ENCODE peak calls at places on chromosomes 2 and 18, in four cellular contexts. F is endothelial cell of umbilical vein, R is breast epithelium, T is transverse colon. U is an unnamed sample. For H3K4me1, the result is how much of the 10 kb centered on the place peaks cover.

GRCh38 chr18:24378598-24378997 is 19.0 kb downstream of the OSBPL1A start:
- DNase-seq in F (no peak), R (no peak), T (no peak), U (no peak)

GRCh38 chr2:179446475-179447141 is 182.0 kb upstream of the SESTD1 start:
- DNase-seq in F (no peak), R (no peak), T (no peak), U (no peak)

GRCh38 chr2:186309901-186310300 is 176.2 kb upstream of the ZC3H15 start:
- DNase-seq in F (no peak), R (no peak), T (no peak), U (no peak)

GRCh38 chr2:197071790-197072436 is 145.4 kb upstream of the PGAP1 start:
- DNase-seq in F (no peak), R (no peak), T (no peak), U (no peak)

GRCh38 chr2:139773720-139774277 is 993.6 kb upstream of the NXPH2 start:
- DNase-seq in F (no peak), R (no peak), T (no peak), U (no peak)

GRCh38 chr2:149662556-149662955 is 75.0 kb upstream of the MMADHC start:
- DNase-seq in F (no peak), R (no peak), T (no peak), U (no peak)

GRCh38 chr18:9337875-9338274 is 3.3 kb downstream of the TWSG1 start:
- DNase-seq in F (peak), R (no peak), T (no peak), U (no peak)

GRCh38 chr2:142323206-142323605 is 192.4 kb upstream of the LRP1B start:
- DNase-seq in F (no peak), R (no peak), T (no peak), U (no peak)

GRCh38 chr2:240565267-240566202 is 2.7 kb upstream of the RNPEPL1 start:
- DNase-seq in F (peak), R (peak), T (peak), U (peak)

GRCh38 chr18:3012306-3012919 is 531 bp downstream of the LPIN2 start:
- DNase-seq in F (peak), R (peak), T (peak), U (peak)

GRCh38 chr18:6757966-6758365 is 28.4 kb downstream of the ARHGAP28 start:
- DNase-seq in F (no peak), R (no peak), T (no peak), U (no peak)

GRCh38 chr18:77203071-77203470 is 46.6 kb upstream of the GALR1 start:
- DNase-seq in F (no peak), R (no peak), T (no peak), U (no peak)

GRCh38 chr2:157438907-157439791 is 4.7 kb downstream of the CYTIP start:
- DNase-seq in F (no peak), R (no peak), T (no peak), U (no peak)

GRCh38 chr2:23465138-23465537 is 80.2 kb downstream of the KLHL29 start:
- DNase-seq in F (no peak), R (no peak), T (no peak), U (peak)

GRCh38 chr2:224405412-224405811 is 3.5 kb upstream of the FAM124B start:
- DNase-seq in F (no peak), R (no peak), T (no peak), U (no peak)

GRCh38 chr2:134819334-134819733 is 19.1 kb upstream of the ACMSD start:
- DNase-seq in F (peak), R (no peak), T (no peak), U (no peak)

GRCh38 chr2:234257859-234258561 is 207.5 kb downstream of the SPP2 start:
- DNase-seq in F (peak), R (no peak), T (peak), U (peak)

GRCh38 chr18:53952700-53953099 is 271.8 kb downstream of the MBD2 start:
- DNase-seq in F (no peak), R (no peak), T (no peak), U (no peak)

GRCh38 chr2:237306787-237307170 is 107.2 kb downstream of the COL6A3 start:
- DNase-seq in F (no peak), R (no peak), T (no peak), U (no peak)

GRCh38 chr2:69082430-69082997 is 69.5 kb downstream of the ANTXR1 start:
- DNase-seq in F (peak), R (no peak), T (peak), U (no peak)

DNA sequence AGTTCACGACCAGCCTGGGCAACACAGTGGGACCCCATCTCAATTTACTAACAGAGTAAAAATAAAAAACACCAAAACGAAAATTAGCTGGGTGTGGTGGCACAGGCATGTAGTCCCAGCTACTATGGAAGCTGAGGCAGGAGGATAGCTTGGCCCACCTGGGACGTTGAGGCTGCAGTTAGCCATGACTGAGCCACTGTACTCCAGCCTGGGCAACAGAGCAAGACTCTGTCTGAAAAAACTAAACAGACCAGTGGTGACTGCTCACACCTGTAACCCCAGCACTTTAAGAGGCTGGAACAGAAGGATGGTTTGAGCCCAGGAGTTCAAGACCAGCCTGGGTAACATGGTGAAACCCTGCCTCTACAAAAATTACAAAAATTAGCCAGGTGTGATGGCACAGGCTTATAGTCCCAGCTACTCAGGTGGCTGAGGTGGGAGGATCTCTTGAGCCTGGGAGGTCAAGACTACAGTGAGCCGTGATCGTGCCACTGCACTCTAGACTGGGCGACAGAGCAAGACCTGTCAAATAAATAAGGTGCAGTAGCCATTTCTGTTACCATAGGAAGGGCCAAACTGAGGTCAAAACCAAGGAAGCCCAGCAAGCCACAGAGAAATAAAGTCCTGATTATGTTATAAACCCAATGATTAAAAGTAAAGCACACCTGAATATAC is 14.0 kb downstream of the USP34 start:
- DNase-seq in F (no peak), R (no peak), T (no peak), U (no peak)
- H3K4me1 ChIP-seq in F (under half), R (under half), T (under half), U (half or more)

DNA sequence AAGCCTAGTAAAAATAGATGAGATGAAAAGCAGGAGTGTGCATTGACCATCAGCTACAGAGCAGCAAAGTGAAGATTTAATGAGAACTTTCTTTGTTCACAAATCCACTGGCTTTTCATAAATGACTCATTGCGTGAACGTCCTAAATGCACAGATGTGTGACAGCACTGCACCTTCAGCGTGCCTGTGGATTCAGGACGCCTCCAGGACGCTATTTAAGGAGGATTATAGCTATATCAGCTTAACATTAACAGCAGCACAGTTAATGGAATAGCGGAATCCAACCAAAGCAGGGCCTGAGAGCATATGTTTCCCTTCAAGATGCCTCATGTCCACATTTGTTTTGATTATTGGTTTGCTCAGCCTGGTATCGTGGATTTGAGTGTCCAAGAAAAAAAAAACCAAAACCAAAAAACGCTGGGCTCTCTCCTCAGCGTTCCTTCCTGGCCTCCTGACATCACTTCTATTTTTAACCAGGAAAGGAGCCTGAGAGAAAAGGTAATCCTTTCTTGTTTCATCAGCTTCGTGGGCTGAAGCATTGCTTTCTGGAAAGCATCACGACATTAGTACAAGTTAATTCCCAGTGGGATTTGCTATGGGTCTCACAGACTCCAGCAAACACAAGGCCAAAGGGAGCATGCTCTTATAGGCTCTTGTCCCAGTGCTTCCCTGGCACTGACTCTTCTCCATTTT is 447.0 kb upstream of the SMIM21 start:
- DNase-seq in F (no peak), R (no peak), T (no peak), U (no peak)
- TF ChIP-seq POLR2AphosphoS5 in F (no peak), R (no peak), T (no peak), U (no peak)

GRCh38 chr2:64143154-64144056 is 815 bp downstream of the PELI1 start:
- DNase-seq in F (peak), R (no peak), T (no peak), U (no peak)

GRCh38 chr2:64137996-64138395 is 6.2 kb downstream of the PELI1 start:
- DNase-seq in F (no peak), R (no peak), T (no peak), U (no peak)

GRCh38 chr2:64142817-64143153 is 1.4 kb downstream of the PELI1 start:
- DNase-seq in F (no peak), R (no peak), T (no peak), U (no peak)

GRCh38 chr2:64141711-64142405 is 2.4 kb downstream of the PELI1 start:
- DNase-seq in F (peak), R (no peak), T (no peak), U (no peak)

DNA sequence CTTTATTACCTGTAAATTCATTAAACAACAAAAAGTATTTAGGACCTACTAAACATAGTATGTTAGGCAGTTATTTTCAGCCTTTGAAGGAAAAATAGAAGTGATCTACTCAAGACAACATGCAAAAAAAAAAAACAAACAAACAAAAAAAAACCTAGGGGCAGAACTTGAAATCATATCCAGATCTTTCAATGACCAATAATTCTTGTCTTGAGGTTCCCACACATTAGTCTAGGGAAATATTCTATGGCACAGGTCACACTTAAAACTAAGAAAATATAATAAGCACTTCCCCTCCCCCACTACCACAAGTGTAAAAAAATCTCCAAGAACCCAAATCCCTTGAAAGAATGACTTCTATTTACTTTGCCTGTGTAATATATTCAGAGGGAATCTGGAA is 3.6 kb downstream of the PELI1 start:
- DNase-seq in F (peak), R (no peak), T (no peak), U (no peak)
- H3K4me1 ChIP-seq in F (under half), R (under half), T (under half), U (half or more)

GRCh38 chr2:174222154-174222553 is 26.2 kb downstream of the OLA1 start:
- DNase-seq in F (no peak), R (no peak), T (no peak), U (no peak)

GRCh38 chr2:174223359-174223758 is 25.0 kb downstream of the OLA1 start:
- DNase-seq in F (no peak), R (no peak), T (no peak), U (no peak)

GRCh38 chr2:174224125-174224524 is 24.2 kb downstream of the OLA1 start:
- DNase-seq in F (no peak), R (no peak), T (no peak), U (no peak)

GRCh38 chr2:174227748-174228147 is 20.6 kb downstream of the OLA1 start:
- DNase-seq in F (no peak), R (no peak), T (no peak), U (no peak)

GRCh38 chr2:174224665-174225288 is 23.6 kb downstream of the OLA1 start:
- DNase-seq in F (no peak), R (no peak), T (no peak), U (no peak)
- TF ChIP-seq POLR2AphosphoS5 in F (no peak), R (no peak), T (no peak), U (no peak)

GRCh38 chr2:200814276-200814815 is 2.6 kb downstream of the BZW1 start:
- DNase-seq in F (no peak), R (no peak), T (no peak), U (no peak)
- H3K4me1 ChIP-seq in F (under half), R (under half), T (under half), U (under half)

GRCh38 chr2:113010088-113010487 is 4.8 kb downstream of the IL36A start:
- DNase-seq in F (no peak), R (no peak), T (no peak), U (no peak)

GRCh38 chr2:113005030-113005509 is at the start of gene IL36A:
- DNase-seq in F (no peak), R (no peak), T (no peak), U (no peak)

GRCh38 chr2:113011108-113011507 is 5.8 kb downstream of the IL36A start:
- DNase-seq in F (no peak), R (no peak), T (no peak), U (no peak)

GRCh38 chr2:113009617-113010016 is 4.4 kb downstream of the IL36A start:
- DNase-seq in F (no peak), R (no peak), T (no peak), U (no peak)

DNA sequence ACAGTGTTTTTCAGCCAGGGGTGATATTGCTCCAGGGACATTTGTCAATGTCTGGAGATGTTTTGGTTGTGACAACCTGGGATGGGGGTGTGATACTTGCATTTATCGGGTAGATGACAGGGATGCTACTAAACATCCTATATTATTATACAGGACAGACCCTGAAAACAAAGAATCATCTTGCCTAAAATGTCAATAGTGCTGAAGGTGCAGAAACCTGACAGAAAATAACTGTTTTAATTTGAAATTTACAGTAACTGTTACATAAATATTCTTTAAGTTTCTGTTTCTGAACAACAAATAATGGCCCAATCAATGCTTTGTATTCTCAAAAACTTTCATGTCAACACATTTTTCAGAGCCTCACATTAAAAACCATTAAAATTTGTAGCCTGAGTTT is 2.0 kb downstream of the IL36A start:
- DNase-seq in F (no peak), R (no peak), T (no peak), U (no peak)
- TF ChIP-seq POLR2AphosphoS5 in F (no peak), R (no peak), T (no peak), U (no peak)

U was measured in spleen.